ENCODE peak calls at places on chromosome 3, in four cellular contexts. R, S, X and U are unnamed samples.
A peak's percentile ranks its signal among the peaks of the same experiment; 100 is the strongest.

GRCh38 chr3:99351097-99351496 is 287.3 kb upstream of the COL8A1 start:
- DNase-seq in R (no peak), S (no peak), X (no peak), U (no peak)

GRCh38 chr3:45272828-45273470 is 46.9 kb upstream of the TMEM158 start:
- DNase-seq in R (no peak), S (no peak), X (no peak), U (no peak)

GRCh38 chr3:71709908-71710511 is 15.2 kb downstream of the EIF4E3 start:
- DNase-seq in R (no peak), S (no peak), X (no peak), U (no peak)

GRCh38 chr3:174700736-174701135 is 158.4 kb upstream of the NAALADL2 start:
- DNase-seq in R (no peak), S (no peak), X (no peak), U (no peak)

GRCh38 chr3:123801474-123801873 is 82.7 kb downstream of the MYLK start:
- DNase-seq in R (no peak), S (no peak), X (no peak), U (no peak)

GRCh38 chr3:112456147-112456546 is 43.1 kb downstream of the BTLA start:
- DNase-seq in R (no peak), S (no peak), X (no peak), U (no peak)

GRCh38 chr3:127672429-127673190 is at the start of gene ABTB1:
- DNase-seq in R (peak; percentile 94), S (peak; percentile 93), X (peak; percentile 83), U (peak; percentile 92)

GRCh38 chr3:197494366-197495058 is 61.3 kb downstream of the BDH1 start:
- DNase-seq in R (peak; percentile 67), S (no peak), X (no peak), U (no peak)

GRCh38 chr3:197599089-197599765 is 43.5 kb upstream of the BDH1 start:
- DNase-seq in R (peak; percentile 80), S (peak; percentile 77), X (peak; percentile 88), U (peak; percentile 85)

GRCh38 chr3:140557476-140557875 is 120.4 kb upstream of the TRIM42 start:
- DNase-seq in R (no peak), S (no peak), X (no peak), U (no peak)

GRCh38 chr3:10395196-10395595 is 74.3 kb upstream of the SEC13 start:
- DNase-seq in R (no peak), S (no peak), X (no peak), U (no peak)

GRCh38 chr3:79497447-79498111 is 270.2 kb downstream of the ROBO1 start:
- DNase-seq in R (no peak), S (no peak), X (peak; percentile 13), U (no peak)

GRCh38 chr3:161393803-161394202 is 22.5 kb upstream of the SPTSSB start:
- DNase-seq in R (no peak), S (no peak), X (no peak), U (no peak)

GRCh38 chr3:157369712-157370447 is 66.8 kb upstream of the PTX3 start:
- DNase-seq in R (no peak), S (no peak), X (peak; percentile 36), U (no peak)

GRCh38 chr3:187103251-187103650 is 36.0 kb downstream of the RPL39L start:
- DNase-seq in R (no peak), S (no peak), X (no peak), U (no peak)
- H3K27ac ChIP-seq in R (peak overlapping the region; percentile 4), S (no peak overlapping the region), X (no peak overlapping the region), U (no peak overlapping the region)

GRCh38 chr3:108602249-108602934 is 12.9 kb downstream of the DZIP3 start:
- DNase-seq in R (no peak), S (no peak), X (peak; percentile 80), U (no peak)
- H3K4me3 ChIP-seq in R (no peak overlapping the region), S (no peak overlapping the region), X (no peak overlapping the region), U (no peak overlapping the region)

GRCh38 chr3:48949376-48949717 is 30.7 kb downstream of the ARIH2 start:
- DNase-seq in R (no peak), S (no peak), X (no peak), U (no peak)
- H3K4me1 ChIP-seq in R (no peaks in the 10 kb centered on the region), S (no peaks in the 10 kb centered on the region), X (no peaks in the 10 kb centered on the region), U (peaks cover 5% of the 10 kb centered on the region)

GRCh38 chr3:159882784-159883779 is 105.6 kb upstream of the IL12A start:
- DNase-seq in R (no peak), S (no peak), X (peak; percentile 7), U (no peak)
- H3K27ac ChIP-seq in R (no peak overlapping the region), S (no peak overlapping the region), X (no peak overlapping the region), U (no peak overlapping the region)

DNA sequence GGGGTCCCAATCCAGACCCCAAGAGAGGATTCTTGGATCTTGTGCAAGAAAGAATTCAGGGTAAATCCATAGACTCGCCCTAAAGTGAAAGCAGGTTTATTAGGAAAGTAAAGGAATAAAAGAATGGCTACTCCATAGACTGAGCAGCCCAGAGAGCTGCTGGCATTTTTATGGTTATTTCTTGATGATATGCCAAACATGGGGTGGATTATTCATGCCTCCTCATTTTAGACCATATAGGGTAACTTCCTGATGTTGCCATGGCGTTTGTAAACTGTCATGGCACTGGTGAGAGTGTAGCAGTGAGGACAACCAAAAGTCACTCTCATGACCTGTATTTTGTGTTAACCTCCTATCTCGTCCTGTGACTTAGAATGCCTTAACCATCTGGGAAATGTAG is 142.2 kb downstream of the DOCK3 start:
- DNase-seq in R (no peak), S (no peak), X (no peak), U (no peak)
- H3K4me3 ChIP-seq in R (no peak overlapping the region), S (no peak overlapping the region), X (no peak overlapping the region), U (no peak overlapping the region)

DNA sequence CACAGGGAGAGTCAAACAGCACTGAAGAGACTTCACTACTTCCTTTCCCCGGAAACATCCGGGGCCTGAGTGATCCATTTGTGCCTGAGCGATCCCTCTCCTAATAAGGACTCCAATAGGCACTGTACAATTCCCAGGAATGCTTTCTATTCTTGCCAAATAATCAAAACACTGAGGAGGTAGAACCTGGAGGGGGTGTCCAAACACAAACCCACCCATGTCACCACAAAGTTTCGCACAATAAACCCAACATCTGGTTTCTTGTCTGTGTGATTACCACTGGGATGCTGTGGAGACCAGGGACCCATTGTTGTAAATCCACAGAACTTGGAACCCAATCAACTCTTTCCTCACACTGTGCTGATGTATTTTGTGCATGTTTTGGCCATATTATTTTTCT is 205.1 kb downstream of the OPA1 start:
- DNase-seq in R (no peak), S (no peak), X (no peak), U (peak; percentile 34)
- H3K4me1 ChIP-seq in R (no peaks in the 10 kb centered on the region), S (no peaks in the 10 kb centered on the region), X (peaks cover 4% of the 10 kb centered on the region), U (peaks cover 3% of the 10 kb centered on the region)

DNA sequence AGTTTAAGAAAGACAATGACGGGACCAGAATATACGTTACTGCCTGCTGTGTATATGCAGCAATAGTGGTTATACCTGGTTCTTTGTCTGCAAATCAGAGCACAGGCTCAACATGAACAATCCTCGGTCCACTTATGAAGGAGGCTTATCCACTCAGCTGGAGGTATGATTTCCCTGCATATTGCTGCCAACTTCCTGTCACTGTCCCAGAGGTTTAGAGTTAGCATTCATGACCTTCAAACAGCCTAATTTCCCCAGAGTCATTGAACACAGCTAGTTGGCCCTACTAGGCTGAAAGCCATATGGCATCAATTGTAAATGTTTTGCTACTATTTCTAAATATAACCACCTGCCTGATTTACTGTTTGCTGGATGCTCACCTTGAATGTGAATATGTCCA is 224.9 kb upstream of the ZNF717 start:
- DNase-seq in R (no peak), S (no peak), X (peak; percentile 15), U (no peak)
- H3K27ac ChIP-seq in R (no peak overlapping the region), S (no peak overlapping the region), X (no peak overlapping the region), U (no peak overlapping the region)

GRCh38 chr3:185151959-185152432 is 864 bp downstream of the C3orf70 start:
- DNase-seq in R (no peak), S (no peak), X (no peak), U (no peak)
- H3K4me3 ChIP-seq in R (peak overlapping the region; percentile 39), S (peak overlapping the region; percentile 75), X (peak overlapping the region; percentile 24), U (peak overlapping the region; percentile 75)

GRCh38 chr3:33579843-33580242 is 138.2 kb downstream of the CLASP2 start:
- DNase-seq in R (no peak), S (no peak), X (no peak), U (no peak)

GRCh38 chr3:33577173-33577572 is 137.0 kb upstream of the UBP1 start:
- DNase-seq in R (no peak), S (no peak), X (no peak), U (no peak)

GRCh38 chr3:33578325-33579180 is 138.3 kb upstream of the UBP1 start:
- DNase-seq in R (no peak), S (no peak), X (peak; percentile 33), U (no peak)

GRCh38 chr3:33577588-33577987 is 137.4 kb upstream of the UBP1 start:
- DNase-seq in R (no peak), S (no peak), X (peak; percentile 56), U (no peak)

GRCh38 chr3:33579181-33579510 is 138.9 kb downstream of the CLASP2 start:
- DNase-seq in R (no peak), S (no peak), X (no peak), U (no peak)
- H3K4me1 ChIP-seq in R (no peaks in the 10 kb centered on the region), S (no peaks in the 10 kb centered on the region), X (no peaks in the 10 kb centered on the region), U (no peaks in the 10 kb centered on the region)